ENCODE peak calls at places on chromosomes 16 and 17, in four cellular contexts. P, W, I and C are unnamed samples.

GRCh38 chr17:37744961-37745800 is at the start of gene HNF1B:
- DNase-seq in I (no peak), P (peak), W (no peak), C (peak)

GRCh38 chr17:69404398-69404797 is 10.1 kb upstream of the MAP2K6 start:
- DNase-seq in P (peak), I (peak), W (no peak), C (no peak)

GRCh38 chr17:10798332-10798749 is 5.6 kb downstream of the TMEM238L start:
- DNase-seq in P (no peak), W (no peak), I (no peak), C (peak)

GRCh38 chr16:81798311-81799137 is 19.4 kb downstream of the PLCG2 start:
- DNase-seq in W (no peak), I (no peak), P (no peak), C (no peak)

GRCh38 chr16:15897386-15897785 is 9.0 kb upstream of the CEP20 start:
- DNase-seq in I (no peak), W (no peak), P (no peak), C (no peak)

GRCh38 chr16:53094013-53094630 is 39.3 kb downstream of the CHD9 start:
- DNase-seq in I (no peak), W (peak), P (peak), C (peak)

GRCh38 chr17:74404802-74405201 is 27.1 kb upstream of the GPRC5C start:
- DNase-seq in I (no peak), P (no peak), W (no peak), C (no peak)

GRCh38 chr17:2240541-2240940 is 63.0 kb downstream of the SMG6 start:
- DNase-seq in W (no peak), I (no peak), P (no peak), C (no peak)

GRCh38 chr17:57369509-57369945 is 113.2 kb downstream of the MSI2 start:
- DNase-seq in W (no peak), P (no peak), I (peak), C (no peak)

DNA sequence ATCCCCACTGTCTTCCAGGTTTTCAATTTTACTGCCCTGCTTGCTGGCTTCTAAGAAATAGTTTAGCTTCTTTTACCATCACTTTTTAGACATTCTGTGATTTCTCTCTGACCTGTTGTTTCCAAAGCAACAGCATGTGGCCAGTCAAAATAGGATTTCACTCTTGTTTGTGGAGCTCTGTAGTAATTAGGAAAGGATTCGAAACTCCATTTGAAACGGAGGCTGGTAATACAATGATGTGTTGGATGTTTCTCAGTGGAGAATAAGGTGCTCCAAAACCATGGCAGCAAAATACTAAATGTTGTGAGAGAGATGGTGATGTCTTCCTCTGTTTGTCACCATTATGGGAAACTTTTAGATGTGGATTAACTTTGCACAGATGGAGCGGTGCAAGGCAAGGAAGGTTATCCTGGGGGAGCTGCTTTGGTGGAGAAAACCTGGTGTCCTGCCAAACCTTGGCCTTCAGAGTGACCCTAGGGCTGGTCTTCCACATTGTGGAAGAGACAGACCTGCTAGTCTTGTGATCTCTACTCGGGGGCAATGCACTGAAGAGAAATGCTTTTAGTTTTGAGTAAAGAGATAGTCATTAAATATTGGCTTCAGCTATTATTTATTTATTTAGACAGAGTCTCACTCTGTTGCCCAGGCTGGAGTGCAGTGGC is 79.4 kb downstream of the PRKCA start:
- DNase-seq in I (no peak), P (no peak), W (no peak), C (no peak)
- TF ChIP-seq POLR2A in I (no peak), P (no peak), W (no peak), C (no peak)

DNA sequence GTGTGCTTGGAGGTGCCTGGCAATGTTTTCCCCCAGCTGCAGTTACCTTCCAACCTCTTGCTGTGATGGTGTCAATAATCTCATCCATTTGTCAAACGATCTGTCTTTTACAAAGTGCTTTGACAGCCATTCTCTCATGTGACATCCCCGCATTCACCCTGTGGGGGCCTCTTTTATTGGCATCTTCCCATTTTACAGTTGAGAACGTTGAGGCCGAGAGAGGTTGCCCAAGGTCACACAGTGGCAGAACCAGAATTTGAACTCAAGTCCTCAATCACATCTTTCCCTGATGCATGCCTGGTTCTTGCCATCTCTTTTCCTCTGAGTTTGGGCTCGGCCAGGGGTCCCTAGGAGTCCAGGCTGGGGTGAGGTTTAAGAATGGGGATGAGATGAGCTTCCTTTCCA is 1.5 kb downstream of the TAOK2 start:
- DNase-seq in P (no peak), W (no peak), I (no peak), C (no peak)
- TF ChIP-seq CTCF in P (no peak), W (no peak), I (no peak), C (no peak)

GRCh38 chr17:65122836-65123756 is 14.1 kb upstream of the RGS9 start:
- DNase-seq in P (peak), W (peak), I (peak), C (peak)
- TF ChIP-seq POLR2A in P (peak), W (peak), I (peak), C (peak)

GRCh38 chr17:42744806-42745617 is at the start of gene EZH1:
- DNase-seq in W (peak), P (peak), I (peak), C (peak)
- TF ChIP-seq CTCF in W (no peak), P (no peak), I (no peak), C (peak)

GRCh38 chr17:82317394-82318168 is at the start of gene CD7:
- DNase-seq in P (no peak), W (no peak), I (no peak), C (no peak)

GRCh38 chr17:82319619-82320062 is 2.2 kb upstream of the CD7 start:
- DNase-seq in I (no peak), W (no peak), P (no peak), C (no peak)

GRCh38 chr17:82320140-82320840 is 2.9 kb upstream of the CD7 start:
- DNase-seq in W (no peak), P (no peak), I (no peak), C (no peak)

GRCh38 chr17:82318169-82318498 is 726 bp upstream of the CD7 start:
- DNase-seq in I (no peak), W (no peak), P (no peak), C (no peak)

DNA sequence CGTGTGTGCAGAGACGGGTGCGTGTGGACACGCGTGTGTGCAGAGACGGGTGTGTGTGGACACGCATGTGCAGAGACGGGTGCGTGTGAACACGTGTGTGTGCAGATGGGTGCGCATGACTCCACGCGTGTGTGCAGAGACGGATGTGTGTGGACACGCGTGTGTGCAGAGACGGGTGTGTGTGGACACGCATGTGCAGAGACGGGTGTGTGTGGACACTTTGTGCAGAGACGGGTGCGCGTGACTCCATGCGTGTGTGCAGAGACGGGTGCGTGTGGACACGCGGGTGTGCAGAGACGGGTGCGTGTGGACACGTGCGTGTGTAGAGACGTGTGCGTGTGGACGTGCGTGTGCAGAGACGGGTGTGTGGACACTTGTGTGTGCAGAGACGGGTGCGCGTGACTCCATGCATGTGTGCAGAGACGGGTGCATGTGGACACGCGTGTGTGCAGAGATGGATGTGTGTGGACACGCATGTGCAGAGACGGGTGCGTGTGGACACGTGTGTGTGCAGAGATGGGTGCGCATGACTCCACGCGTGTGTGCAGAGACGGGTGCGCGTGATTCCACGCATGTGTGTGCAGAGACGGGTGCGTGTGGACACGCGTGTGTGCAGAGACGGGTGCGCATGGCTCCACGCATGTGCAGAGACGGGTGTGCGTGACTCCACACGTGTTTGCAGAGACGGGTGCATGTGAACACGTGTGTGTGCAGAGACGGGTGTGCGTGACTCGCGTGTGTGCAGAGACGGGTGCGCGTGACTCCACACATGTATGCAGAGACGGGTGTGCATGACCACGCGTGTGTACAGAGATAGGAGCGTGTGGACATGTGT is 1.6 kb upstream of the CD7 start:
- DNase-seq in I (no peak), P (no peak), W (no peak), C (no peak)
- TF ChIP-seq POLR2A in I (no peak), P (no peak), W (no peak), C (no peak)

GRCh38 chr17:45975640-45976295 is 23.3 kb upstream of the STH start:
- DNase-seq in P (no peak), I (no peak), W (no peak), C (no peak)

GRCh38 chr17:45976391-45976754 is 22.7 kb upstream of the STH start:
- DNase-seq in W (no peak), I (no peak), P (no peak), C (no peak)

GRCh38 chr17:45973099-45973838 is 25.8 kb upstream of the STH start:
- DNase-seq in P (no peak), W (no peak), I (no peak), C (peak)

GRCh38 chr17:45973943-45974859 is 24.8 kb upstream of the STH start:
- DNase-seq in I (no peak), W (no peak), P (no peak), C (no peak)

GRCh38 chr17:45974916-45975630 is 24.0 kb upstream of the STH start:
- DNase-seq in I (no peak), W (no peak), P (no peak), C (no peak)
- TF ChIP-seq CTCF in I (no peak), W (no peak), P (no peak), C (no peak)